ENCODE peak calls at places on chromosome 21, in eight cellular contexts. N, X, B, W, Z, C, I and L are unnamed samples. For H3K4me1, the result is how much of the 10 kb centered on the place peaks cover.

GRCh38 chr21:19340303-19340702 is 936.7 kb upstream of the TMPRSS15 start:
- DNase-seq in I (no peak), Z (no peak), X (no peak), W (no peak), N (no peak), C (no peak), B (peak), L (no peak)

GRCh38 chr21:36079010-36079649 is 9.3 kb downstream of the CBR1 start:
- DNase-seq in C (peak), W (no peak), X (no peak), B (no peak), I (no peak), Z (no peak), N (peak), L (no peak)

GRCh38 chr21:36783612-36784383 is 84.9 kb downstream of the SIM2 start:
- DNase-seq in C (no peak), N (no peak), W (no peak), B (no peak), Z (no peak), I (no peak), X (no peak), L (no peak)

GRCh38 chr21:15894596-15894995 is 164.8 kb downstream of the USP25 start:
- DNase-seq in X (no peak), I (no peak), B (no peak), Z (no peak), C (no peak), N (no peak), W (no peak), L (no peak)

GRCh38 chr21:36209626-36210171 is 53.1 kb downstream of the DOP1B start:
- DNase-seq in X (no peak), I (no peak), B (peak), Z (no peak), C (peak), W (no peak), N (peak), L (peak)

GRCh38 chr21:15400905-15401304 is 328.9 kb upstream of the USP25 start:
- DNase-seq in X (no peak), N (no peak), W (no peak), I (no peak), B (no peak), Z (no peak), C (no peak), L (no peak)

GRCh38 chr21:39127506-39127905 is 55.7 kb downstream of the PSMG1 start:
- DNase-seq in C (no peak), I (no peak), N (no peak), Z (no peak), B (peak), X (no peak), W (no peak), L (no peak)

GRCh38 chr21:22342855-22343254 is 1344.6 kb downstream of the NCAM2 start:
- DNase-seq in C (no peak), N (no peak), X (no peak), I (no peak), W (no peak), Z (no peak), B (no peak), L (no peak)

GRCh38 chr21:35792569-35792968 is 267.8 kb downstream of the SETD4 start:
- DNase-seq in C (no peak), W (no peak), B (no peak), I (no peak), N (no peak), Z (no peak), X (no peak), L (no peak)

GRCh38 chr21:44789880-44790279 is 11.7 kb downstream of the UBE2G2 start:
- DNase-seq in X (no peak), N (no peak), I (no peak), C (no peak), B (no peak), Z (no peak), W (no peak), L (no peak)

GRCh38 chr21:16438761-16439160 is 709.0 kb downstream of the USP25 start:
- DNase-seq in C (no peak), Z (no peak), X (no peak), I (no peak), N (no peak), B (no peak), W (no peak), L (no peak)

GRCh38 chr21:16492356-16492755 is 762.6 kb downstream of the USP25 start:
- DNase-seq in I (no peak), N (no peak), Z (no peak), X (no peak), W (no peak), C (no peak), B (no peak), L (no peak)

GRCh38 chr21:44858291-44858690 is 15.2 kb downstream of the PTTG1IP start:
- DNase-seq in N (no peak), X (no peak), B (no peak), W (peak), C (no peak), Z (peak), I (no peak), L (no peak)

GRCh38 chr21:15272171-15272570 is 207.4 kb upstream of the NRIP1 start:
- DNase-seq in Z (no peak), W (no peak), C (no peak), B (no peak), N (no peak), I (no peak), X (no peak), L (no peak)

GRCh38 chr21:16891821-16892220 is 621.0 kb upstream of the CXADR start:
- DNase-seq in X (no peak), I (no peak), B (no peak), Z (no peak), W (peak), N (no peak), C (no peak), L (peak)

GRCh38 chr21:39441502-39442475 is 3.8 kb downstream of the LCA5L start:
- DNase-seq in I (no peak), W (no peak), X (no peak), B (peak), C (peak), Z (no peak), N (no peak), L (no peak)

GRCh38 chr21:38460171-38460742 is 38.0 kb downstream of the ERG start:
- DNase-seq in X (no peak), Z (no peak), B (no peak), W (no peak), C (no peak), I (no peak), N (no peak), L (peak)

GRCh38 chr21:39184050-39184980 is 1.1 kb upstream of the PSMG1 start:
- DNase-seq in X (no peak), Z (no peak), C (no peak), B (no peak), I (no peak), N (no peak), W (no peak), L (no peak)

GRCh38 chr21:41613421-41613998 is 105.6 kb upstream of the TMPRSS2 start:
- DNase-seq in W (no peak), B (no peak), X (no peak), C (no peak), N (no peak), I (no peak), Z (no peak), L (no peak)

GRCh38 chr21:41614456-41615010 is 106.6 kb upstream of the TMPRSS2 start:
- DNase-seq in C (no peak), I (no peak), X (no peak), B (no peak), N (no peak), W (no peak), Z (no peak), L (no peak)

GRCh38 chr21:41611441-41611840 is 103.5 kb upstream of the TMPRSS2 start:
- DNase-seq in X (peak), B (no peak), N (no peak), C (no peak), W (no peak), I (no peak), Z (no peak), L (no peak)

GRCh38 chr21:41611966-41612606 is 104.1 kb upstream of the TMPRSS2 start:
- DNase-seq in I (no peak), N (peak), B (peak), Z (no peak), X (peak), W (peak), C (peak), L (peak)

GRCh38 chr21:41612674-41613250 is 104.8 kb upstream of the TMPRSS2 start:
- DNase-seq in W (peak), I (peak), Z (no peak), C (peak), N (peak), X (peak), B (peak), L (peak)
- H3K27ac ChIP-seq in W (peak), I (peak), Z (no peak), C (no peak), N (peak), X (peak), B (peak), L (peak)

DNA sequence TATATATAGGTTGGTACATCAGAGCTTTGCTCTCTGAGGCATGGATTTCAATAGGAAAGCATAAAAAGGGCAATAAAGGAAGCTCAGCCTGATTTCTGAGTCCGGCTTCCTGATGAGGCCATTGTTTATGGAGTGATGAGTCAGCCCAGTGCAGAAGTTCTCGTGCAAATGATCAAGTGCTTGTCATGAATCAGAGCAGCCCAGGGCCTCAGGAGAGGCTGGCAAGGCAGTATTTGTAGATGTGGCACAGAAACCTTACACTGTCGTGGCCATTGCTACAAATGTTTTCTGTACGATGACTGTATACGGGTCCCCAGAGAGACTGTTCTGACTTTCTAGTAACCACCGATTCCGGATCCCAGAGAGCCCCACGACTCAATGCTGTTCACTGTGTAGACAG is 26.7 kb downstream of the UMODL1 start:
- DNase-seq in B (no peak), I (no peak), W (peak), X (no peak), Z (peak), N (peak), C (no peak), L (peak)
- TF ChIP-seq POLR2AphosphoS5 in B (no peak), I (no peak), W (no peak), X (peak), Z (peak), N (peak), C (no peak), L (peak)

GRCh38 chr21:26519142-26519541 is 53.9 kb downstream of the CYYR1 start:
- DNase-seq in W (no peak), I (no peak), N (no peak), X (no peak), B (no peak), Z (no peak), C (no peak), L (no peak)
- H3K4me1 ChIP-seq in W (under half), I (under half), N (under half), X (under half), B (under half), Z (under half), C (under half), L (under half)

GRCh38 chr21:34599534-34600101 is 15.3 kb downstream of the RCAN1 start:
- DNase-seq in B (no peak), C (no peak), W (no peak), Z (no peak), N (no peak), X (no peak), I (no peak), L (no peak)

GRCh38 chr21:34603710-34604057 is 11.2 kb downstream of the RCAN1 start:
- DNase-seq in X (no peak), C (no peak), N (no peak), I (no peak), B (no peak), W (no peak), Z (no peak), L (no peak)

GRCh38 chr21:34603002-34603709 is 11.8 kb downstream of the RCAN1 start:
- DNase-seq in W (peak), B (peak), I (peak), C (peak), N (peak), X (peak), Z (peak), L (peak)

GRCh38 chr21:34604556-34604955 is 10.4 kb downstream of the RCAN1 start:
- DNase-seq in Z (no peak), N (no peak), B (no peak), X (no peak), I (no peak), C (no peak), W (no peak), L (no peak)

DNA sequence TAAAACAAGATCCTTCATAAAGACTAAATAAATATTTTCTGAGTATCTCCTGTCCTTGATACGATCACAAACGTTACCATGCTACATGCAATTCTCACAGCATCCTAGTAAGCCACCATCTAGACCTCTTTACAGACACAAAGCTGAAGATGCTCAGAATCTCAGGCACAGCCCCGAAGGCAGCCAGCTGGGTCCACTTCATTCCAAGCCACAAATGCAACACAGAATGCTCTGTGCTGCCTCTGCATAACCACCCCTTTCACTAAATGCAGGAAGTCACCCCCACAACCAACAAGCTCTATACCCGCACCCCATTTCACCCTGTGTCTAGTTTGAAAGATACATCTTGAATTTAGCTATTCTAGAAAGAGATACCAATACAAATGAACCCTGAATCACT is 12.9 kb downstream of the RCAN1 start:
- DNase-seq in W (no peak), X (no peak), N (no peak), Z (no peak), C (no peak), B (no peak), I (no peak), L (no peak)
- H3K27ac ChIP-seq in W (no peak), X (no peak), N (no peak), Z (no peak), C (no peak), B (no peak), I (no peak), L (no peak)

GRCh38 chr21:32457360-32457840 is 44.9 kb downstream of the EVA1C start:
- DNase-seq in C (peak), I (no peak), W (peak), X (no peak), N (peak), Z (peak), B (peak), L (no peak)
- TF ChIP-seq POLR2AphosphoS5 in C (no peak), I (no peak), W (peak), X (peak), N (no peak), Z (no peak), B (no peak), L (no peak)

DNA sequence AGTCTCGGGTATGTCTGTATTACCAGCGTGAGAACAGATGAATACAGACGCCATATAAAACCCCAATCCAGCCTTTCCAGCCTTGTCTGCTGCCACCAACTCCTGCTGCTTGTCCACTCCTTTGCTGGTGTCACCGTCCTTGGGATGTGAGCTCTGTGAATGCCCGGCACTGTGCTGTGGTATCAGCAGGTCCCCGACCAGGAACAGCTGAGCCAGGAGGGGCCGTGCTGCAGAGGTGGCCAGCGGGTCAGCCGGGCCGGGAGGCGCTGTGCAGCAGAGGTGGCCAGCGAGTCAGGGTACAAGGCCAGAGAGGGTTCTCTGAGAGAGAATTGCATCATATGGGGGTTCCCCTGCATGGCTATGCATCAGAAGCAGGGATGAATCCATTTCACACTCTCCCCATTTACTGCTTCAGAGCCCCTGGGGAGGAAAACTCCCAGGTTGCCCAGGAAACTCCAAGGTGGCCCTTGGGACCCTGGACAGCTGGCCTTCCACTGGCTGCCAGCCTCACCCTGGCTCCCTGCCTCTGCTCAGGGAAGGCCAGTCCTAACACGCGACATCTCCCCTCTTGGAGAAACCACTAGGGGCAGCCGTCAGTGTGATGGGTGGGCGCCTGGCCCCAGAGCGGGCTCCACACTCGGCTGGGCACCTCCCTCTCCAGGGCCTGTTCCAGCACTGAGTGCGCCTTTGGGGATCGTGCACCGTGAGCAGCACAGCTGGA is 122.4 kb upstream of the COL6A1 start:
- DNase-seq in N (no peak), Z (peak), C (no peak), X (no peak), B (no peak), I (peak), W (no peak), L (no peak)
- H3K4me1 ChIP-seq in N (under half), Z (under half), C (under half), X (under half), B (under half), I (under half), W (under half), L (under half)

GRCh38 chr21:45970674-45971486 is 10.7 kb upstream of the COL6A1 start:
- DNase-seq in I (peak), N (no peak), W (no peak), B (peak), C (peak), Z (peak), X (peak), L (no peak)
- H3K27ac ChIP-seq in I (peak), N (peak), W (peak), B (no peak), C (no peak), Z (peak), X (peak), L (peak)

GRCh38 chr21:41426656-41427311 is 745 bp downstream of the MX1 start:
- DNase-seq in W (no peak), C (no peak), X (no peak), N (no peak), Z (peak), I (no peak), B (peak), L (no peak)
- TF ChIP-seq POLR2AphosphoS5 in W (no peak), C (no peak), X (no peak), N (no peak), Z (no peak), I (no peak), B (no peak), L (no peak)

GRCh38 chr21:34319585-34319984 is 44.2 kb upstream of the KCNE2 start:
- DNase-seq in W (no peak), N (no peak), C (no peak), B (no peak), I (no peak), Z (no peak), X (no peak), L (no peak)
- H3K4me1 ChIP-seq in W (under half), N (under half), C (under half), B (under half), I (under half), Z (under half), X (under half), L (under half)